ENCODE peak calls at places on chromosomes 5 and 9, in four cellular contexts. I is lung microvascular endothelial cell; D is NCI-H460; C is stimulated activated CD4-positive, alpha-beta T cell treated with anti-CD3 and anti-CD28 coated beads, Interleukin-1b, Interleukin-23, amount 100 ng/mL, for 1 hour. B is an unnamed sample.

GRCh38 chr5:168916852-168917251 is 337.7 kb upstream of the PANK3 start:
- DNase-seq in I (no peak), D (no peak), C (no peak), B (no peak)

GRCh38 chr9:113220467-113221002 is 542 bp downstream of the FKBP15 start:
- DNase-seq in I (peak), D (no peak), C (no peak), B (no peak)

GRCh38 chr5:103847060-103847459 is 284.5 kb upstream of the NUDT12 start:
- DNase-seq in I (no peak), D (no peak), C (no peak), B (no peak)

GRCh38 chr5:176402684-176403083 is 13.7 kb downstream of the CLTB start:
- DNase-seq in I (no peak), D (no peak), C (no peak), B (no peak)

GRCh38 chr5:13740471-13740870 is 204.0 kb downstream of the DNAH5 start:
- DNase-seq in I (no peak), D (no peak), C (no peak), B (no peak)

GRCh38 chr9:119793272-119793671 is 424.0 kb upstream of the BRINP1 start:
- DNase-seq in I (no peak), D (no peak), C (no peak), B (no peak)

GRCh38 chr9:117205806-117206205 is 209.1 kb downstream of the ASTN2 start:
- DNase-seq in I (no peak), D (no peak), C (no peak), B (no peak)

GRCh38 chr5:168432903-168433302 is 53.4 kb upstream of the RARS1 start:
- DNase-seq in I (no peak), D (no peak), C (no peak), B (no peak)

GRCh38 chr9:17824191-17824926 is 245.5 kb downstream of the SH3GL2 start:
- DNase-seq in I (no peak), D (no peak), C (no peak), B (no peak)

GRCh38 chr5:144189800-144190429 is 19.2 kb downstream of the KCTD16 start:
- DNase-seq in I (peak), D (no peak), C (peak), B (peak)

GRCh38 chr5:83222906-83223305 is 145.6 kb downstream of the XRCC4 start:
- DNase-seq in I (no peak), D (no peak), C (no peak), B (no peak)

GRCh38 chr9:36317766-36318165 is 59.5 kb upstream of the GNE start:
- DNase-seq in I (peak), D (no peak), C (no peak), B (no peak)

GRCh38 chr5:39137391-39138181 is 63.4 kb upstream of the RICTOR start:
- DNase-seq in I (no peak), D (no peak), C (no peak), B (no peak)

GRCh38 chr9:137606005-137606601 is 617 bp downstream of the ARRDC1 start:
- DNase-seq in I (no peak), D (no peak), C (no peak), B (no peak)

GRCh38 chr5:78647411-78647818 is 1.2 kb downstream of the LHFPL2 start:
- DNase-seq in I (peak), D (no peak), C (no peak), B (no peak)

GRCh38 chr9:134621558-134622110 is 20.0 kb upstream of the COL5A1 start:
- DNase-seq in I (no peak), D (no peak), C (no peak), B (no peak)

GRCh38 chr9:25418974-25419373 is 259.3 kb downstream of the TUSC1 start:
- DNase-seq in I (no peak), D (no peak), C (no peak), B (no peak)

GRCh38 chr9:132683873-132684272 is 13.6 kb downstream of the GTF3C4 start:
- DNase-seq in I (no peak), D (no peak), C (no peak), B (no peak)

GRCh38 chr5:67353500-67353931 is 156.9 kb upstream of the CD180 start:
- DNase-seq in I (no peak), D (no peak), C (no peak), B (no peak)

GRCh38 chr5:137296213-137296702 is 202.9 kb downstream of the SPOCK1 start:
- DNase-seq in I (no peak), D (no peak), C (no peak), B (no peak)

GRCh38 chr5:73626814-73627313 is 868 bp downstream of the ARHGEF28 start:
- DNase-seq in I (no peak), D (no peak), C (no peak), B (no peak)

GRCh38 chr9:99690573-99690972 is 131.1 kb upstream of the NR4A3 start:
- DNase-seq in I (no peak), D (no peak), C (no peak), B (no peak)

GRCh38 chr9:3992924-3993323 is 306.9 kb downstream of the GLIS3 start:
- DNase-seq in I (peak), D (no peak), C (no peak), B (no peak)

GRCh38 chr9:106921341-106921899 is 58.5 kb downstream of the ZNF462 start:
- DNase-seq in I (peak), D (peak), C (no peak), B (no peak)

GRCh38 chr5:159657766-159658165 is 258.5 kb upstream of the ADRA1B start:
- DNase-seq in I (no peak), D (no peak), C (no peak), B (no peak)

GRCh38 chr5:110441035-110441434 is 285.4 kb downstream of the TMEM232 start:
- DNase-seq in I (no peak), D (peak), C (no peak), B (no peak)

GRCh38 chr9:127035423-127035822 is 87.0 kb downstream of the ANGPTL2 start:
- DNase-seq in I (no peak), D (no peak), C (no peak), B (no peak)

GRCh38 chr5:81021486-81021885 is 61.3 kb downstream of the RASGRF2 start:
- DNase-seq in I (no peak), D (no peak), C (no peak), B (no peak)

GRCh38 chr5:55601209-55601618 is 66.5 kb upstream of the PLPP1 start:
- DNase-seq in I (peak), D (peak), C (no peak), B (no peak)

GRCh38 chr9:73199886-73200285 is 48.2 kb downstream of the ANXA1 start:
- DNase-seq in I (no peak), D (peak), C (no peak), B (no peak)

GRCh38 chr5:912356-913091 is 19.8 kb downstream of the TRIP13 start:
- DNase-seq in I (peak), D (peak), C (peak), B (peak)

GRCh38 chr5:59773286-59773685 is 120.2 kb downstream of the PDE4D start:
- DNase-seq in I (no peak), D (no peak), C (no peak), B (no peak)